ENCODE peak calls at places on chromosomes 11 and 22, in five cellular contexts. B is adrenal gland; A is CD4-positive, alpha-beta T cell; V is MCF 10A; Y is psoas muscle. J is an unnamed sample.

GRCh38 chr11:82043316-82043715 is 690.3 kb downstream of the FAM181B start:
- DNase-seq in B (no peak), A (no peak), V (no peak), Y (no peak), J (no peak)

GRCh38 chr11:69879734-69880005 is 60.5 kb upstream of the FGF3 start:
- DNase-seq in B (no peak), A (peak; percentile 8), V (no peak), Y (no peak), J (no peak)

GRCh38 chr22:44108076-44108475 is 72.6 kb upstream of the PARVG start:
- DNase-seq in B (no peak), A (no peak), V (no peak), Y (no peak), J (no peak)

GRCh38 chr11:1081601-1082311 is 7.1 kb downstream of the MUC2 start:
- DNase-seq in B (no peak), A (no peak), V (no peak), Y (peak; percentile 6), J (no peak)

GRCh38 chr22:41826430-41827383 is 6.2 kb upstream of the SREBF2 start:
- DNase-seq in B (peak; percentile 85), A (no peak), V (no peak), Y (peak; percentile 54), J (no peak)

GRCh38 chr22:40348025-40348658 is 1.8 kb downstream of the ADSL start:
- DNase-seq in B (peak; percentile 58), A (peak; percentile 70), V (peak; percentile 65), Y (peak; percentile 39), J (peak; percentile 80)

GRCh38 chr22:46617250-46618103 is 2.7 kb upstream of the GRAMD4 start:
- DNase-seq in B (no peak), A (no peak), V (no peak), Y (no peak), J (no peak)

GRCh38 chr11:21489735-21490134 is 703.1 kb upstream of the ANO5 start:
- DNase-seq in B (no peak), A (no peak), V (no peak), Y (no peak), J (no peak)

GRCh38 chr11:111833524-111833923 is 37.9 kb downstream of the ALG9 start:
- DNase-seq in B (peak; percentile 29), A (no peak), V (no peak), Y (no peak), J (no peak)

GRCh38 chr11:18527512-18527911 is 770 bp upstream of the TSG101 start:
- DNase-seq in B (no peak), A (no peak), V (peak; percentile 44), Y (no peak), J (no peak)

GRCh38 chr22:27719535-27720227 is 81.9 kb downstream of the MN1 start:
- DNase-seq in B (peak; percentile 50), A (no peak), V (peak; percentile 96), Y (peak; percentile 66), J (no peak)

GRCh38 chr11:28090052-28090749 is 17.8 kb downstream of the KIF18A start:
- DNase-seq in B (no peak), A (no peak), V (no peak), Y (no peak), J (no peak)

GRCh38 chr11:15605094-15605493 is 490.4 kb downstream of the INSC start:
- DNase-seq in B (no peak), A (no peak), V (peak; percentile 2), Y (no peak), J (no peak)

GRCh38 chr11:112367453-112367852 is 106.8 kb upstream of the PLET1 start:
- DNase-seq in B (no peak), A (no peak), V (no peak), Y (no peak), J (no peak)

GRCh38 chr22:47322854-47323253 is 560.4 kb downstream of the TBC1D22A start:
- DNase-seq in B (no peak), A (no peak), V (no peak), Y (no peak), J (no peak)

GRCh38 chr11:8361206-8361605 is 97.5 kb upstream of the LMO1 start:
- DNase-seq in B (no peak), A (no peak), V (no peak), Y (no peak), J (no peak)

GRCh38 chr11:64810271-64810890 is at the start of gene MEN1:
- DNase-seq in B (peak; percentile 96), A (peak; percentile 76), V (peak; percentile 95), Y (peak; percentile 96), J (peak; percentile 93)

GRCh38 chr11:29334781-29335140 is 682.1 kb downstream of the KCNA4 start:
- DNase-seq in B (no peak), A (no peak), V (no peak), Y (no peak), J (no peak)

GRCh38 chr11:58577441-58578135 is 1.3 kb upstream of the ZFP91 start:
- DNase-seq in B (peak; percentile 58), A (peak; percentile 70), V (no peak), Y (peak; percentile 56), J (peak; percentile 54)

GRCh38 chr11:119306373-119306890 is 10.5 kb downstream of the MCAM start:
- DNase-seq in B (peak; percentile 69), A (no peak), V (peak; percentile 40), Y (peak; percentile 47), J (no peak)

GRCh38 chr22:37982938-37983859 is 1.2 kb downstream of the SOX10 start:
- DNase-seq in B (no peak), A (no peak), V (no peak), Y (no peak), J (no peak)
- TF ChIP-seq CTCF in B (no peak), A (peak; percentile 15), V (peak; percentile 22), Y (no peak), J (no peak)

DNA sequence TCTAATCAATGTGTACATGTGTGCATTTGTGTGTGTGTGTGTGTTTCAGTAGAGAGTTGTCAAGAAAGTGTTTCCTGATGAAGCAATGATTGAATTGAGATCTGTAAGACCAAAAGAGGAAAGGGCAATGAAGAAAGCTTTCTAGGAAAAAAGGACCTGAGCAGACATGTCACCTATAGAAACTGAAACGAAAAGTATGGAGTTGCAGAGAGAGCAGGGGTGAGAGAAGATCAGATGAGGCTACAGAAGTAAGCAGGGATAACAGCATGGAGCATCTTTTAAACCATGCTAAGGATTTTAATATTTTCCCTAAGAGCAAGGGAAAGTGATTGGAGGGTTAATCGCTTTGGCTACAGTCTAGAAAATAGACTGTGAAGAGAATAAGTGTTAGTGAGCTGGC is 1459.4 kb upstream of the TENM4 start:
- DNase-seq in B (no peak), A (no peak), V (no peak), Y (no peak), J (no peak)
- TF ChIP-seq CTCF in B (no peak), A (no peak), V (no peak), Y (no peak), J (no peak)

GRCh38 chr11:121112498-121113455 is 11.7 kb downstream of the TECTA start:
- DNase-seq in B (peak; percentile 74), A (no peak), V (peak; percentile 59), Y (peak; percentile 51), J (peak; percentile 76)
- TF ChIP-seq CTCF in B (peak; percentile 57), A (peak; percentile 56), V (peak; percentile 48), Y (peak; percentile 49), J (peak; percentile 35)

GRCh38 chr11:73576226-73576625 is 21.7 kb downstream of the FAM168A start:
- DNase-seq in B (no peak), A (no peak), V (no peak), Y (no peak), J (no peak)

GRCh38 chr11:73578786-73579185 is 19.1 kb downstream of the FAM168A start:
- DNase-seq in B (no peak), A (no peak), V (no peak), Y (no peak), J (no peak)

GRCh38 chr11:73579641-73580434 is 18.1 kb downstream of the FAM168A start:
- DNase-seq in B (no peak), A (no peak), V (no peak), Y (no peak), J (no peak)

GRCh38 chr11:73582636-73583035 is 15.3 kb downstream of the FAM168A start:
- DNase-seq in B (no peak), A (no peak), V (no peak), Y (no peak), J (no peak)

GRCh38 chr11:73577496-73577917 is 20.4 kb downstream of the FAM168A start:
- DNase-seq in B (no peak), A (no peak), V (no peak), Y (no peak), J (peak; percentile 51)
- TF ChIP-seq CTCF in B (no peak), A (no peak), V (no peak), Y (no peak), J (no peak)

DNA sequence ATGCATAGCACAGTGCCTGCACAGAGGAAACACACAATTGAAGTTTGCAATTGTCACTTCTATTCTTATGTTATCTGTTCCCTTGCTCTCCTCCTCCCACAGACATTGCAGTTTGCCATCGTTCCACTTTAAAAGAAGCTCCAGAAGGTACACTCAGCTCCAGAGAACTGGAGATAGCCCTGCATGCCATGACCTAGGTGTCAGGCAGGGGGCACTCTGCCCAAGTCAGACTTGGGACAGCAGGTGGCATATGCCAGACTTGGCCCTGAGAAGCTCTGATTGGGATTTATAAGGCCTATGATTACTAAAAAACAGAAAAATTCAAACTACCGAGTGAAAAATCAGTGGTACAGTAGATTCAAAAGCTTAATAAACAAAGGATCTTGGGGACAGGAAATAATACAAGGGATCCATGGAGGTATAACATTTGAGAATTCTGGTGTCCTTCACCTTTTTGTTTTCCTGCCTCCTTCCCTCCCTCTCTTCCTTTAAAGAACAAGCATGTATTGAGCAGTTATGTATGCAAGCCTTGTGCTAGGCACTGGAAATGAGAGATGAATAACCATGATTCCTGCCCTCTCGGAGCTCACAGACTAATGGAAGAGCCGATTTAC is 40.0 kb downstream of the TENM4 start:
- DNase-seq in B (peak; percentile 74), A (no peak), V (peak; percentile 70), Y (peak; percentile 26), J (peak; percentile 23)
- TF ChIP-seq CTCF in B (peak; percentile 80), A (no peak), V (peak; percentile 94), Y (peak; percentile 46), J (peak; percentile 50)

DNA sequence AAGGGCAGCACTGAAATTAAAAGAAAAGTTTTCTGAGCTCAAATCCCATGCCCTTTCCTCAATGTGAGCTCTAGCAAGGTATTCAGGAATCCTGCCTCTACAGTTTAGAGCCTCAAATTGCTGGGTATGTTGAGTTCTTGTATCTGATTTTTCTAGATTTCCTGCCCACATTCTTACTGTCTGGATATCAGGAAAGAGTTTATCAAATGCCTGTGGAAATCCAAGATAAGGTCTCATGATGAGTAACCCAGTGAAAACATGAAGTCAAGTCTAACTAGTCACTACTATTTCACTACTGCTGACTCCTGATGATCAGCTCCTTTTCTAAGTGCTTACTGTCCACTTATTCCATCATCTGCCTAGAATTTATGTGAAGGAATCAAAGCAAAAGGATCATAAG is 29.8 kb downstream of the LIMK2 start:
- DNase-seq in B (no peak), A (no peak), V (no peak), Y (no peak), J (no peak)
- TF ChIP-seq CTCF in B (no peak), A (no peak), V (no peak), Y (no peak), J (no peak)